ENCODE peak calls at places on chromosomes 2 and 18, in six cellular contexts. One of them, this sample, is unnamed.

GRCh38 chr2:118847447-118848172 is at the start of gene EN1:
- DNase-seq in A549: peak
- DNase-seq in left lung: no peak
- DNase-seq in mesothelial cell of epicardium: peak
- DNase-seq in GM23338: peak
- DNase-seq in cardiac fibroblast: peak
- DNase-seq in this sample: no peak

GRCh38 chr18:10454800-10455550 is 540 bp downstream of the APCDD1 start:
- DNase-seq in A549: peak
- DNase-seq in GM23338: peak
- DNase-seq in cardiac fibroblast: peak
- DNase-seq in left lung: no peak
- DNase-seq in mesothelial cell of epicardium: peak
- DNase-seq in this sample: no peak

GRCh38 chr2:101473581-101473910 is 1.4 kb downstream of the RFX8 start:
- DNase-seq in A549: no peak
- DNase-seq in cardiac fibroblast: peak
- DNase-seq in left lung: no peak
- DNase-seq in mesothelial cell of epicardium: no peak
- DNase-seq in GM23338: no peak
- DNase-seq in this sample: no peak

GRCh38 chr2:100936070-100936741 is 65.9 kb upstream of the RPL31 start:
- DNase-seq in mesothelial cell of epicardium: no peak
- DNase-seq in cardiac fibroblast: no peak
- DNase-seq in left lung: no peak
- DNase-seq in A549: no peak
- DNase-seq in GM23338: no peak
- DNase-seq in this sample: no peak

GRCh38 chr2:176449852-176450251 is 180.6 kb downstream of the MTX2 start:
- DNase-seq in mesothelial cell of epicardium: no peak
- DNase-seq in cardiac fibroblast: no peak
- DNase-seq in left lung: no peak
- DNase-seq in A549: no peak
- DNase-seq in GM23338: peak
- DNase-seq in this sample: no peak

GRCh38 chr2:172249986-172250385 is 147.3 kb upstream of the DLX2 start:
- DNase-seq in cardiac fibroblast: peak
- DNase-seq in GM23338: no peak
- DNase-seq in left lung: no peak
- DNase-seq in A549: no peak
- DNase-seq in mesothelial cell of epicardium: no peak
- DNase-seq in this sample: no peak

GRCh38 chr2:147641644-147642043 is 203.2 kb upstream of the ACVR2A start:
- DNase-seq in mesothelial cell of epicardium: no peak
- DNase-seq in GM23338: no peak
- DNase-seq in A549: no peak
- DNase-seq in left lung: no peak
- DNase-seq in cardiac fibroblast: peak
- DNase-seq in this sample: no peak

GRCh38 chr2:236286866-236287545 is 22.8 kb upstream of the ASB18 start:
- DNase-seq in mesothelial cell of epicardium: no peak
- DNase-seq in cardiac fibroblast: no peak
- DNase-seq in left lung: no peak
- DNase-seq in GM23338: no peak
- DNase-seq in A549: peak
- DNase-seq in this sample: no peak

GRCh38 chr2:31319391-31320175 is 85.6 kb downstream of the EHD3 start:
- DNase-seq in A549: no peak
- DNase-seq in left lung: peak
- DNase-seq in cardiac fibroblast: peak
- DNase-seq in mesothelial cell of epicardium: no peak
- DNase-seq in GM23338: no peak
- DNase-seq in this sample: no peak

GRCh38 chr18:4636957-4637356 is 181.8 kb upstream of the DLGAP1 start:
- DNase-seq in left lung: no peak
- DNase-seq in mesothelial cell of epicardium: no peak
- DNase-seq in GM23338: no peak
- DNase-seq in A549: no peak
- DNase-seq in cardiac fibroblast: no peak
- DNase-seq in this sample: no peak

GRCh38 chr18:3094355-3094684 is 81.4 kb upstream of the LPIN2 start:
- DNase-seq in left lung: no peak
- DNase-seq in A549: no peak
- DNase-seq in mesothelial cell of epicardium: no peak
- DNase-seq in cardiac fibroblast: no peak
- DNase-seq in GM23338: no peak
- DNase-seq in this sample: no peak

GRCh38 chr2:127424598-127425379 is 6.6 kb downstream of the PROC start:
- DNase-seq in left lung: no peak
- DNase-seq in cardiac fibroblast: no peak
- DNase-seq in GM23338: no peak
- DNase-seq in mesothelial cell of epicardium: peak
- DNase-seq in A549: no peak
- DNase-seq in this sample: no peak

GRCh38 chr2:30308280-30308679 is 76.9 kb downstream of the LBH start:
- DNase-seq in cardiac fibroblast: no peak
- DNase-seq in left lung: no peak
- DNase-seq in GM23338: no peak
- DNase-seq in A549: no peak
- DNase-seq in mesothelial cell of epicardium: no peak
- DNase-seq in this sample: no peak

GRCh38 chr2:178425255-178425827 is 25.6 kb downstream of the PRKRA start:
- DNase-seq in cardiac fibroblast: no peak
- DNase-seq in mesothelial cell of epicardium: no peak
- DNase-seq in GM23338: no peak
- DNase-seq in left lung: no peak
- DNase-seq in A549: no peak
- DNase-seq in this sample: no peak

GRCh38 chr18:48948112-48949050 is 2.4 kb downstream of the SMAD7 start:
- DNase-seq in GM23338: peak
- DNase-seq in cardiac fibroblast: peak
- DNase-seq in left lung: no peak
- DNase-seq in mesothelial cell of epicardium: no peak
- DNase-seq in A549: no peak
- DNase-seq in this sample: no peak

GRCh38 chr2:227834423-227834822 is 20.8 kb downstream of the CCL20 start:
- DNase-seq in left lung: no peak
- DNase-seq in cardiac fibroblast: no peak
- DNase-seq in A549: peak
- DNase-seq in mesothelial cell of epicardium: no peak
- DNase-seq in GM23338: no peak
- DNase-seq in this sample: no peak

GRCh38 chr2:37284386-37284785 is 40.2 kb downstream of the PRKD3 start:
- DNase-seq in GM23338: no peak
- DNase-seq in A549: no peak
- DNase-seq in cardiac fibroblast: peak
- DNase-seq in mesothelial cell of epicardium: no peak
- DNase-seq in left lung: no peak
- DNase-seq in this sample: no peak

GRCh38 chr2:62309465-62310091 is 113.7 kb downstream of the B3GNT2 start:
- DNase-seq in left lung: no peak
- DNase-seq in GM23338: peak
- DNase-seq in A549: no peak
- DNase-seq in mesothelial cell of epicardium: no peak
- DNase-seq in cardiac fibroblast: peak
- DNase-seq in this sample: no peak

GRCh38 chr18:45342653-45343052 is 272.6 kb upstream of the SLC14A2 start:
- DNase-seq in mesothelial cell of epicardium: no peak
- DNase-seq in A549: no peak
- DNase-seq in cardiac fibroblast: no peak
- DNase-seq in GM23338: no peak
- DNase-seq in left lung: no peak
- DNase-seq in this sample: no peak

GRCh38 chr2:197799072-197799471 is 5.3 kb upstream of the PLCL1 start:
- DNase-seq in mesothelial cell of epicardium: no peak
- DNase-seq in cardiac fibroblast: peak
- DNase-seq in GM23338: no peak
- DNase-seq in left lung: no peak
- DNase-seq in A549: no peak
- DNase-seq in this sample: no peak

GRCh38 chr2:216777637-216778273 is 82.1 kb downstream of the TNP1 start:
- DNase-seq in mesothelial cell of epicardium: no peak
- DNase-seq in A549: peak
- DNase-seq in left lung: no peak
- DNase-seq in GM23338: peak
- DNase-seq in cardiac fibroblast: peak
- DNase-seq in this sample: no peak

GRCh38 chr2:233384811-233385488 is 30.7 kb downstream of the DGKD start:
- DNase-seq in cardiac fibroblast: no peak
- DNase-seq in GM23338: no peak
- DNase-seq in mesothelial cell of epicardium: no peak
- DNase-seq in A549: no peak
- DNase-seq in left lung: peak
- DNase-seq in this sample: no peak

GRCh38 chr2:212863185-212863588 is 288.2 kb downstream of the IKZF2 start:
- DNase-seq in left lung: no peak
- DNase-seq in A549: peak
- DNase-seq in mesothelial cell of epicardium: no peak
- DNase-seq in cardiac fibroblast: peak
- DNase-seq in GM23338: peak
- DNase-seq in this sample: no peak

GRCh38 chr18:36476433-36476832 is 178.9 kb downstream of the FHOD3 start:
- DNase-seq in GM23338: no peak
- DNase-seq in left lung: no peak
- DNase-seq in mesothelial cell of epicardium: no peak
- DNase-seq in A549: no peak
- DNase-seq in cardiac fibroblast: no peak
- DNase-seq in this sample: no peak

GRCh38 chr18:12694032-12694431 is 8.5 kb downstream of the CEP76 start:
- DNase-seq in A549: no peak
- DNase-seq in cardiac fibroblast: no peak
- DNase-seq in left lung: no peak
- DNase-seq in mesothelial cell of epicardium: no peak
- DNase-seq in GM23338: no peak
- DNase-seq in this sample: no peak

DNA sequence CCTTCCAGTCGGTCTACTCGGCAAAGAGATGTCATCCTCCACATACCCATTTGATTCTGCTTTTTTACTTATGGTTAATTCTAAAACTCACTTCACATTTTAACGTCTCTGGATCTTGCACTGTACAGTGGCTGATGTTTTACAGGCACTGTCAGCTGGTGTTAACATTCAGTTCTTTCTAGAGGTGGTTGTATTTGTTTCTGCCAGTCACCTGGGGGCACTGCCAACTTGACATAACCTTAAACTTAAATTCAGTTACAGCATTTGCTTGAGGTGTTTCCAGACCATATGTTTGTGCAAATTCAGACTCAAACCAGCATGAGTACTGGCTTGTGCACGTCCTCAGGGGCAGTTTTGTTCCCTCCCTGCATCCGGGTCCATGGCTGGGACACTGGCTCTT is 5.3 kb upstream of the TMEM185B start:
- DNase-seq in cardiac fibroblast: peak
- DNase-seq in GM23338: no peak
- DNase-seq in mesothelial cell of epicardium: no peak
- DNase-seq in left lung: peak
- DNase-seq in A549: no peak
- DNase-seq in this sample: no peak
- TF ChIP-seq CTCF in cardiac fibroblast: no peak
- TF ChIP-seq CTCF in GM23338: no peak
- TF ChIP-seq CTCF in mesothelial cell of epicardium: no peak
- TF ChIP-seq CTCF in left lung: no peak
- TF ChIP-seq CTCF in A549: no peak
- TF ChIP-seq CTCF in this sample: peak

DNA sequence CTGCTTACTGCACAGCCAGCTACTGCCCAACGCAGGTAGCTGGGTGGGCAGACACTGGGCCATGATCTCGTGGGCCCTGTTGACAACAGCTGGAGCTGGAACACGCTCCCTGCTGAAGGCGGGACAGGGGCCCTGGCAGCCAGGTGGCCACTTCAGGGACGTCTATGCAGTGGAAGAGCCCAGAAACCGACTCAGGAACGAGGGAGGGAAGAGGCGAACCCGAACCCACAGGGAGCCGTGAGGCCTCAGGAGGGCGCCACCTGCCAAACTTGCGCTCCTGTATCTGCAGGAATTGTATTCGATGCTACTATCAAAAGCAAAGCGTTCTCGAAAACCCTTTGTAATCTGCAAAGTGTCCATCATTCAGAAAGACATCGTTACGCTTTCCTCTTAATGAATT is 198.4 kb downstream of the EIPR1 start:
- DNase-seq in cardiac fibroblast: no peak
- DNase-seq in GM23338: peak
- DNase-seq in mesothelial cell of epicardium: no peak
- DNase-seq in left lung: no peak
- DNase-seq in A549: peak
- DNase-seq in this sample: peak
- TF ChIP-seq CTCF in cardiac fibroblast: no peak
- TF ChIP-seq CTCF in GM23338: peak
- TF ChIP-seq CTCF in mesothelial cell of epicardium: no peak
- TF ChIP-seq CTCF in left lung: no peak
- TF ChIP-seq CTCF in A549: peak
- TF ChIP-seq CTCF in this sample: peak

GRCh38 chr2:138219961-138220360 is 255.7 kb downstream of the HNMT start:
- DNase-seq in GM23338: no peak
- DNase-seq in left lung: no peak
- DNase-seq in cardiac fibroblast: peak
- DNase-seq in A549: no peak
- DNase-seq in mesothelial cell of epicardium: no peak
- DNase-seq in this sample: no peak

GRCh38 chr2:138221358-138221757 is 257.1 kb downstream of the HNMT start:
- DNase-seq in A549: no peak
- DNase-seq in GM23338: no peak
- DNase-seq in left lung: no peak
- DNase-seq in cardiac fibroblast: no peak
- DNase-seq in mesothelial cell of epicardium: no peak
- DNase-seq in this sample: no peak

GRCh38 chr2:138228101-138228500 is 263.8 kb downstream of the HNMT start:
- DNase-seq in A549: no peak
- DNase-seq in left lung: no peak
- DNase-seq in GM23338: no peak
- DNase-seq in mesothelial cell of epicardium: no peak
- DNase-seq in cardiac fibroblast: no peak
- DNase-seq in this sample: no peak

GRCh38 chr2:138227195-138227594 is 262.9 kb downstream of the HNMT start:
- DNase-seq in cardiac fibroblast: no peak
- DNase-seq in left lung: no peak
- DNase-seq in A549: no peak
- DNase-seq in GM23338: no peak
- DNase-seq in mesothelial cell of epicardium: no peak
- DNase-seq in this sample: no peak

DNA sequence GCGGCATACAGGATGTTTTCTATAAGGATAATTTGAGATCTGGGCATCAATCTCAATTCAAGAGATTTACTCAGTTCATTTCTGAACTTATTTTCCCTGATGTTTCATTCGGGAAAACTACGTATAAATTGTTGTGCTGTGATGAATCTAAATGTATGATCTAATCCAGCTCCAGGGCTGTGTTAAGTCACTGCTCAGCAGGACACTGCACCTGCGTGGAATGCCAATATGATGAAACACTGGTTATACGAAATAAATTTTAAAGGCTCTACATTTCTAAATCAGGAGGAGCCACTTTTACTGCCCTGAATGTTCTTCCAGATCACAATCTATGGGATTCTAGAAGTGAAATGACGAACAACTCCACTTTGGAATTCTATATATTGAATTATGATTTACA is 259.0 kb downstream of the HNMT start:
- DNase-seq in mesothelial cell of epicardium: no peak
- DNase-seq in A549: peak
- DNase-seq in left lung: no peak
- DNase-seq in cardiac fibroblast: no peak
- DNase-seq in GM23338: no peak
- DNase-seq in this sample: no peak
- TF ChIP-seq CTCF in mesothelial cell of epicardium: no peak
- TF ChIP-seq CTCF in A549: no peak
- TF ChIP-seq CTCF in left lung: no peak
- TF ChIP-seq CTCF in cardiac fibroblast: no peak
- TF ChIP-seq CTCF in GM23338: no peak
- TF ChIP-seq CTCF in this sample: no peak

GRCh38 chr2:190031971-190032623 is 30.4 kb downstream of the MSTN start:
- DNase-seq in A549: no peak
- DNase-seq in mesothelial cell of epicardium: no peak
- DNase-seq in left lung: no peak
- DNase-seq in GM23338: no peak
- DNase-seq in cardiac fibroblast: no peak
- DNase-seq in this sample: no peak
- TF ChIP-seq CTCF in A549: no peak
- TF ChIP-seq CTCF in mesothelial cell of epicardium: no peak
- TF ChIP-seq CTCF in left lung: no peak
- TF ChIP-seq CTCF in GM23338: no peak
- TF ChIP-seq CTCF in cardiac fibroblast: no peak
- TF ChIP-seq CTCF in this sample: no peak